ENCODE peak calls at places on chromosome 9, in five cellular contexts. One of them, this sample, is unnamed.

GRCh38 chr9:98851730-98852462 is 44.4 kb downstream of the GALNT12 start:
- DNase-seq in type B pancreatic cell: no peak
- DNase-seq in uterus: no peak
- DNase-seq in nephron progenitor cell: no peak
- DNase-seq in AG10803: no peak
- DNase-seq in this sample: peak; percentile 43

GRCh38 chr9:122392284-122392683 is 21.5 kb downstream of the PTGS1 start:
- DNase-seq in type B pancreatic cell: peak; percentile 51
- DNase-seq in uterus: no peak
- DNase-seq in nephron progenitor cell: no peak
- DNase-seq in AG10803: no peak
- DNase-seq in this sample: no peak

GRCh38 chr9:89702401-89702800 is 97.6 kb downstream of the GADD45G start:
- DNase-seq in type B pancreatic cell: no peak
- DNase-seq in uterus: no peak
- DNase-seq in nephron progenitor cell: no peak
- DNase-seq in AG10803: no peak
- DNase-seq in this sample: no peak

GRCh38 chr9:8850916-8851315 is 1051.3 kb upstream of the DMAC1 start:
- DNase-seq in type B pancreatic cell: no peak
- DNase-seq in uterus: no peak
- DNase-seq in nephron progenitor cell: peak; percentile 49
- DNase-seq in AG10803: no peak
- DNase-seq in this sample: no peak

GRCh38 chr9:129988607-129989361 is 54.2 kb downstream of the FNBP1 start:
- DNase-seq in type B pancreatic cell: no peak
- DNase-seq in uterus: no peak
- DNase-seq in nephron progenitor cell: no peak
- DNase-seq in AG10803: no peak
- DNase-seq in this sample: no peak

GRCh38 chr9:81656004-81656403 is 33.3 kb downstream of the TLE1 start:
- DNase-seq in type B pancreatic cell: no peak
- DNase-seq in uterus: no peak
- DNase-seq in nephron progenitor cell: no peak
- DNase-seq in AG10803: no peak
- DNase-seq in this sample: no peak

GRCh38 chr9:125525846-125526619 is 181.0 kb downstream of the MAPKAP1 start:
- DNase-seq in type B pancreatic cell: no peak
- DNase-seq in uterus: no peak
- DNase-seq in nephron progenitor cell: no peak
- DNase-seq in AG10803: peak; percentile 66
- DNase-seq in this sample: no peak

GRCh38 chr9:683509-684021 is 157.9 kb upstream of the DMRT1 start:
- DNase-seq in type B pancreatic cell: no peak
- DNase-seq in uterus: no peak
- DNase-seq in nephron progenitor cell: no peak
- DNase-seq in AG10803: no peak
- DNase-seq in this sample: no peak

GRCh38 chr9:76458903-76459690 is at the start of gene GCNT1:
- DNase-seq in type B pancreatic cell: peak; percentile 91
- DNase-seq in uterus: peak; percentile 77
- DNase-seq in nephron progenitor cell: peak; percentile 95
- DNase-seq in AG10803: peak; percentile 71
- DNase-seq in this sample: peak; percentile 88

DNA sequence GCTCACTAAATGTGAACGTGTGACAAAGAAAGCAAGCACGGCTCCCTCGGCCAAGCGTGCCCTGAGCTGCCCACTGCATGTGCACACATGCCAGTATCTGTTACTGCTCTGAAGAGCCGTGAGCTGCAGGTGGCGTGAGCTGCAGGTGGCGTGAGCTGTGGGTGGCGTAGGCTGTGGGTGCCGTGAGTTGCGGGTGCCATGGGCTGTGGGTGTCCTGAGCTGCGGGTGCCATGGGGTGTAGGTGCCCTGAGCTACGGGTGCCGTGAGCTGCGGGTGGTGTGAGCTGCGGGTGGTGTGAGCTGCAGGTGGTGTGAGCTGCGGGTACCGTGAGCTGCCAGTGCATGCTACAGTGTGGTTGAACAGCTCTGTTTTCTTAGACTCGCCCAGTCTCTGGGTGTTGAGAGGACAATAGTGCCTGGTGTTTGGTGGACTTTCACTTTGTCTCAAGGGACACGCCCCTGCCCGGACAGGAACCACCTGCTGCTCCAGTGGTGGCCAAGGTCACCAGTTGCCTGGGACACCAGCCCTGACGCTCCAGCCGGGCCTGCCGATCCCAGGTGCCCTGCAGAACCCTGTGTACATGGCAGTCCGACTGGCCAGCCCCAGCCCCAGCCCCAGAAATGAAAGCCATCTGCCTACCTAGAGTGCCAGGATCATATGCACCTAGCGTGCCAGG is 6.7 kb downstream of the CCDC187 start:
- DNase-seq in type B pancreatic cell: no peak
- DNase-seq in uterus: no peak
- DNase-seq in nephron progenitor cell: no peak
- DNase-seq in AG10803: no peak
- DNase-seq in this sample: peak; percentile 92
- TF ChIP-seq CTCF in type B pancreatic cell: no peak
- TF ChIP-seq CTCF in uterus: no peak
- TF ChIP-seq CTCF in nephron progenitor cell: no peak
- TF ChIP-seq CTCF in AG10803: no peak
- TF ChIP-seq CTCF in this sample: peak; percentile 26

GRCh38 chr9:35732185-35733108 is at the start of the genes CREB3 and TLN1:
- DNase-seq in type B pancreatic cell: peak; percentile 96
- DNase-seq in uterus: peak; percentile 99
- DNase-seq in nephron progenitor cell: peak; percentile 92
- DNase-seq in AG10803: peak; percentile 99
- DNase-seq in this sample: peak; percentile 99
- TF ChIP-seq CTCF in type B pancreatic cell: peak; percentile 2
- TF ChIP-seq CTCF in uterus: peak; percentile 9
- TF ChIP-seq CTCF in nephron progenitor cell: no peak
- TF ChIP-seq CTCF in AG10803: no peak
- TF ChIP-seq CTCF in this sample: no peak

GRCh38 chr9:6924988-6925563 is 167.3 kb downstream of the KDM4C start:
- DNase-seq in type B pancreatic cell: no peak
- DNase-seq in uterus: no peak
- DNase-seq in nephron progenitor cell: no peak
- DNase-seq in AG10803: no peak
- DNase-seq in this sample: no peak
- TF ChIP-seq CTCF in type B pancreatic cell: no peak
- TF ChIP-seq CTCF in uterus: no peak
- TF ChIP-seq CTCF in nephron progenitor cell: no peak
- TF ChIP-seq CTCF in AG10803: no peak
- TF ChIP-seq CTCF in this sample: no peak

GRCh38 chr9:112712678-112713077 is 5.2 kb downstream of the INIP start:
- DNase-seq in type B pancreatic cell: no peak
- DNase-seq in uterus: no peak
- DNase-seq in nephron progenitor cell: no peak
- DNase-seq in AG10803: no peak
- DNase-seq in this sample: no peak

GRCh38 chr9:112719292-112719691 is 1.4 kb upstream of the INIP start:
- DNase-seq in type B pancreatic cell: no peak
- DNase-seq in uterus: no peak
- DNase-seq in nephron progenitor cell: no peak
- DNase-seq in AG10803: peak; percentile 81
- DNase-seq in this sample: no peak

GRCh38 chr9:112719696-112720095 is 1.8 kb upstream of the INIP start:
- DNase-seq in type B pancreatic cell: no peak
- DNase-seq in uterus: no peak
- DNase-seq in nephron progenitor cell: no peak
- DNase-seq in AG10803: peak; percentile 18
- DNase-seq in this sample: no peak

DNA sequence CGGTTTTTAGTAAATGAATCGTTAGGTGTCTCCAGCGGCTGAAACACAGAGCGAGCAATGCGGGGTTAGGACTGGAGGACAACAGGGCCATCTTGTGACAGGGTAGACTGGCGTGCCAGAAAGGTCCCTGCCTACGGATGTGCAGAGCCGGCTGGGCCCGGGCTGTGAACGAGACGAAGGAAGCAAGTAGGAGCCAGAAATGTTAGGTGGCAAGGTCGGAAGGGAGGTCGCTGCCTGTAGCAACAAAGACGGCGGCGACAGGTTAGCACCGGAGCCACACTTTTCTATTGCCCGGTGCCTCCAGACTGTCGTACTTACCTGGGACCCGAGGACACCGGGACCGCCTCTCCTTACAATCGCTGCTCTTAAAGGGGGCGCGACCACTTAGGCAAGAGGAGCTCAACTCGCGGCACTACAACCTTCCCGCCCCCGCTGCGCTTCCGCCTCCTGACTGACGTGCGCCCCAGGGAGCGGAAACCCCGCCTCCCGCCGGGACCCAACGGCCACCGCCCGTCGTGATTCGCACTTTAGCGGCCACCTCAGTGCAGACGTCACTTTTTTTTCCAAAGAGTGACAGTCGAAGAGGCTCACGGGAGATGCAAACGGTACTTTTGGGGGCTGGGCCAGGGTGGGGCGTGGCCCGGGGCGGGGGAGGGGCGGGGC is at the start of gene INIP:
- DNase-seq in type B pancreatic cell: peak; percentile 94
- DNase-seq in uterus: peak; percentile 94
- DNase-seq in nephron progenitor cell: peak; percentile 95
- DNase-seq in AG10803: peak; percentile 94
- DNase-seq in this sample: peak; percentile 98
- TF ChIP-seq CTCF in type B pancreatic cell: no peak
- TF ChIP-seq CTCF in uterus: no peak
- TF ChIP-seq CTCF in nephron progenitor cell: no peak
- TF ChIP-seq CTCF in AG10803: peak; percentile 25
- TF ChIP-seq CTCF in this sample: no peak

GRCh38 chr9:127140842-127141675 is 18.6 kb upstream of the ANGPTL2 start:
- DNase-seq in type B pancreatic cell: peak; percentile 53
- DNase-seq in uterus: no peak
- DNase-seq in nephron progenitor cell: no peak
- DNase-seq in AG10803: no peak
- DNase-seq in this sample: no peak

GRCh38 chr9:127143920-127144465 is 21.6 kb upstream of the ANGPTL2 start:
- DNase-seq in type B pancreatic cell: no peak
- DNase-seq in uterus: no peak
- DNase-seq in nephron progenitor cell: no peak
- DNase-seq in AG10803: no peak
- DNase-seq in this sample: no peak

GRCh38 chr9:127140181-127140580 is 17.7 kb upstream of the ANGPTL2 start:
- DNase-seq in type B pancreatic cell: peak; percentile 44
- DNase-seq in uterus: no peak
- DNase-seq in nephron progenitor cell: no peak
- DNase-seq in AG10803: no peak
- DNase-seq in this sample: no peak

GRCh38 chr9:127142931-127143464 is 20.6 kb upstream of the ANGPTL2 start:
- DNase-seq in type B pancreatic cell: no peak
- DNase-seq in uterus: no peak
- DNase-seq in nephron progenitor cell: no peak
- DNase-seq in AG10803: no peak
- DNase-seq in this sample: no peak

GRCh38 chr9:127142291-127142690 is 19.9 kb upstream of the ANGPTL2 start:
- DNase-seq in type B pancreatic cell: no peak
- DNase-seq in uterus: no peak
- DNase-seq in nephron progenitor cell: no peak
- DNase-seq in AG10803: no peak
- DNase-seq in this sample: no peak
- TF ChIP-seq CTCF in type B pancreatic cell: no peak
- TF ChIP-seq CTCF in uterus: no peak
- TF ChIP-seq CTCF in nephron progenitor cell: no peak
- TF ChIP-seq CTCF in AG10803: no peak
- TF ChIP-seq CTCF in this sample: no peak

GRCh38 chr9:106862115-106862945 is 636 bp upstream of the ZNF462 start:
- DNase-seq in type B pancreatic cell: peak; percentile 76
- DNase-seq in uterus: peak; percentile 39
- DNase-seq in nephron progenitor cell: peak; percentile 60
- DNase-seq in AG10803: peak; percentile 34
- DNase-seq in this sample: peak; percentile 68

GRCh38 chr9:106860731-106861584 is 2.0 kb upstream of the ZNF462 start:
- DNase-seq in type B pancreatic cell: peak; percentile 72
- DNase-seq in uterus: peak; percentile 56
- DNase-seq in nephron progenitor cell: peak; percentile 59
- DNase-seq in AG10803: peak; percentile 29
- DNase-seq in this sample: peak; percentile 57

GRCh38 chr9:106859957-106860715 is 2.8 kb upstream of the ZNF462 start:
- DNase-seq in type B pancreatic cell: peak; percentile 74
- DNase-seq in uterus: peak; percentile 51
- DNase-seq in nephron progenitor cell: peak; percentile 73
- DNase-seq in AG10803: no peak
- DNase-seq in this sample: peak; percentile 83

GRCh38 chr9:106862946-106863740 is at the start of gene ZNF462:
- DNase-seq in type B pancreatic cell: peak; percentile 73
- DNase-seq in uterus: peak; percentile 53
- DNase-seq in nephron progenitor cell: peak; percentile 39
- DNase-seq in AG10803: peak; percentile 75
- DNase-seq in this sample: peak; percentile 24

GRCh38 chr9:106861585-106862114 is 1.3 kb upstream of the ZNF462 start:
- DNase-seq in type B pancreatic cell: no peak
- DNase-seq in uterus: no peak
- DNase-seq in nephron progenitor cell: no peak
- DNase-seq in AG10803: no peak
- DNase-seq in this sample: peak; percentile 25
- TF ChIP-seq CTCF in type B pancreatic cell: peak; percentile 53
- TF ChIP-seq CTCF in uterus: no peak
- TF ChIP-seq CTCF in nephron progenitor cell: no peak
- TF ChIP-seq CTCF in AG10803: no peak
- TF ChIP-seq CTCF in this sample: no peak

DNA sequence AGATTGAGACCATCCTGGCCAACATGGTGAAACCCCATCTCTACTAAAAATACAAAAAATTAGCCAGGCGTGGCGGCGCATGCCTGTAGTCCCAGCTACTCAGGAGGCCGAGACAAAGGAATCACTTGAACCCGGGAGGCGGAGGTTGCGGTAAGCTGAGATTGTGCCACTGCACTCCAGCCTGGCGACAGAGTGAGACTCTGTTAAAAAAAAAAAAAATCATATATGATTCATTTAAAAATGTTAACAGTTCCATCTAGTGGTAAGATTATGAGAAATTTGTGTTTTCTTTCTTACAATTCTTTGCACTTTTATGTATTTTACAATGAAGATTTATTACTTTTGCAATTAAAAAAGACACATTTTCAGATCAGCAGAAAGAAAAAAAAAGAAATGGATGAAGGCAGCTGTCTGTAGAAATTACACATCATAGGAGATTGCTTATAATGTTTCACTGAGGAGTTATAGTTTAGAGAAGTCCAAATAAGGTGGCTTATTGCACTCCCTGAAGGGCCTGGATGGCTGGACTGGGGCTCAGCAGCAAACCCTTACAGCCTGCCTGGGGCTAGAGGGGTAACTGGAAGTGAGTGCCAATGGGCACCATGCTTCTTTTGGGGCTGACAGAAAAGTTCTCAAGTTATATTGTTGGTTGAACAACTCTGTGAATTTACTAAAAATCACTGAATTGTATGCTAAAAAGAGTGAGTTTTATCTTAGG is 20.2 kb downstream of the C9orf153 start:
- DNase-seq in type B pancreatic cell: peak; percentile 43
- DNase-seq in uterus: no peak
- DNase-seq in nephron progenitor cell: no peak
- DNase-seq in AG10803: no peak
- DNase-seq in this sample: no peak
- TF ChIP-seq CTCF in type B pancreatic cell: peak; percentile 39
- TF ChIP-seq CTCF in uterus: no peak
- TF ChIP-seq CTCF in nephron progenitor cell: no peak
- TF ChIP-seq CTCF in AG10803: no peak
- TF ChIP-seq CTCF in this sample: no peak

This sample was measured in epithelial cell of esophagus.